ENCODE peak calls at places on chromosomes 5 and 9, in five cellular contexts. Q is IMR-90, M is astrocyte, N is cardiac muscle cell, W is heart right ventricle. G is an unnamed sample.

GRCh38 chr5:87002485-87002884 is 265.2 kb upstream of the RASA1 start:
- DNase-seq in Q (no peak), M (no peak), N (no peak), W (no peak), G (no peak)

GRCh38 chr5:56148453-56148971 is 84.6 kb downstream of the ANKRD55 start:
- DNase-seq in Q (no peak), M (no peak), N (no peak), W (no peak), G (no peak)

GRCh38 chr9:128420060-128420650 is 502 bp upstream of the CERCAM start:
- DNase-seq in Q (peak; percentile 45), M (no peak), N (peak; percentile 86), W (peak; percentile 83), G (peak; percentile 50)

GRCh38 chr9:18060304-18060934 is 413.5 kb upstream of the ADAMTSL1 start:
- DNase-seq in Q (no peak), M (no peak), N (no peak), W (no peak), G (no peak)

GRCh38 chr9:136476369-136477150 is 6.3 kb downstream of the SEC16A start:
- DNase-seq in Q (no peak), M (no peak), N (no peak), W (no peak), G (no peak)

GRCh38 chr5:157175071-157175612 is 5.5 kb upstream of the ITK start:
- DNase-seq in Q (no peak), M (no peak), N (no peak), W (no peak), G (no peak)

GRCh38 chr5:130836729-130837660 is 328.1 kb downstream of the HINT1 start:
- DNase-seq in Q (no peak), M (no peak), N (no peak), W (no peak), G (no peak)

GRCh38 chr5:73451218-73452130 is 2.9 kb upstream of the FOXD1 start:
- DNase-seq in Q (peak; percentile 59), M (no peak), N (peak; percentile 79), W (peak; percentile 69), G (no peak)

GRCh38 chr9:78462616-78463015 is 165.7 kb downstream of the PSAT1 start:
- DNase-seq in Q (peak; percentile 52), M (peak; percentile 6), N (no peak), W (no peak), G (no peak)

GRCh38 chr5:142486020-142486419 is 161.2 kb upstream of the SPRY4 start:
- DNase-seq in Q (no peak), M (no peak), N (no peak), W (no peak), G (no peak)

GRCh38 chr9:83978992-83979811 is 813 bp downstream of the HNRNPK start:
- DNase-seq in Q (peak; percentile 81), M (peak; percentile 61), N (peak; percentile 83), W (peak; percentile 85), G (peak; percentile 60)

GRCh38 chr5:178777557-178777956 is 47.1 kb upstream of the ZNF354A start:
- DNase-seq in Q (no peak), M (no peak), N (no peak), W (no peak), G (no peak)

GRCh38 chr9:73805111-73805510 is 653.4 kb downstream of the ANXA1 start:
- DNase-seq in Q (no peak), M (peak; percentile 88), N (no peak), W (no peak), G (no peak)

GRCh38 chr9:127393680-127394079 is 3.3 kb upstream of the SLC2A8 start:
- DNase-seq in Q (peak; percentile 32), M (peak; percentile 26), N (no peak), W (no peak), G (no peak)

GRCh38 chr9:35521708-35522107 is 31.8 kb downstream of the RUSC2 start:
- DNase-seq in Q (peak; percentile 88), M (peak; percentile 94), N (peak; percentile 75), W (no peak), G (no peak)

GRCh38 chr9:91778031-91778430 is 172.0 kb downstream of the ROR2 start:
- DNase-seq in Q (peak; percentile 29), M (no peak), N (no peak), W (no peak), G (no peak)

GRCh38 chr5:151086905-151087360 is 6.1 kb upstream of the TNIP1 start:
- DNase-seq in Q (peak; percentile 43), M (no peak), N (no peak), W (no peak), G (no peak)

GRCh38 chr5:168114444-168115017 is 176.9 kb upstream of the WWC1 start:
- DNase-seq in Q (peak; percentile 14), M (no peak), N (peak; percentile 49), W (peak; percentile 21), G (peak; percentile 24)

GRCh38 chr5:171155621-171156020 is 153.4 kb upstream of the TLX3 start:
- DNase-seq in Q (peak; percentile 38), M (peak; percentile 71), N (no peak), W (no peak), G (no peak)

GRCh38 chr5:138974227-138975063 is 99.3 kb upstream of the LRRTM2 start:
- DNase-seq in Q (peak; percentile 13), M (peak; percentile 77), N (peak; percentile 90), W (peak; percentile 33), G (peak; percentile 27)

GRCh38 chr9:5481744-5482027 is 28.6 kb upstream of the PDCD1LG2 start:
- DNase-seq in Q (no peak), M (no peak), N (no peak), W (no peak), G (no peak)

GRCh38 chr5:2675548-2675947 is 75.9 kb downstream of the IRX2 start:
- DNase-seq in Q (no peak), M (no peak), N (no peak), W (no peak), G (no peak)

GRCh38 chr5:78964889-78965288 is 20.2 kb downstream of the ARSB start:
- DNase-seq in Q (peak; percentile 83), M (peak; percentile 47), N (peak; percentile 71), W (no peak), G (no peak)

GRCh38 chr9:114690308-114690707 is 8.3 kb upstream of the TEX48 start:
- DNase-seq in Q (no peak), M (no peak), N (no peak), W (no peak), G (no peak)

GRCh38 chr5:72746736-72747135 is 69.7 kb upstream of the TNPO1 start:
- DNase-seq in Q (peak; percentile 6), M (peak; percentile 16), N (no peak), W (no peak), G (no peak)

GRCh38 chr9:2021731-2022130 is 6.6 kb downstream of the SMARCA2 start:
- DNase-seq in Q (no peak), M (no peak), N (no peak), W (no peak), G (no peak)

GRCh38 chr5:39543335-39543734 is 118.6 kb upstream of the DAB2 start:
- DNase-seq in Q (peak; percentile 27), M (peak; percentile 6), N (no peak), W (no peak), G (no peak)

GRCh38 chr5:20276061-20276958 is 288.3 kb upstream of the CDH18 start:
- DNase-seq in Q (peak; percentile 84), M (peak; percentile 95), N (no peak), W (no peak), G (no peak)

GRCh38 chr9:124774131-124774978 is 2.6 kb upstream of the OLFML2A start:
- DNase-seq in Q (peak; percentile 73), M (no peak), N (peak; percentile 87), W (peak; percentile 86), G (peak; percentile 93)

GRCh38 chr5:33690736-33691135 is 201.1 kb downstream of the ADAMTS12 start:
- DNase-seq in Q (peak; percentile 96), M (peak; percentile 96), N (no peak), W (no peak), G (no peak)

GRCh38 chr9:127869310-127870152 is 7.9 kb downstream of the AK1 start:
- DNase-seq in Q (peak; percentile 67), M (no peak), N (peak; percentile 88), W (peak; percentile 94), G (peak; percentile 82)

GRCh38 chr5:91383956-91384300 is 811 bp upstream of the ARRDC3 start:
- DNase-seq in Q (no peak), M (no peak), N (no peak), W (peak; percentile 16), G (no peak)

GRCh38 chr5:133049726-133050048 is 2.1 kb upstream of the HSPA4 start:
- DNase-seq in Q (no peak), M (no peak), N (no peak), W (no peak), G (no peak)

GRCh38 chr5:146474040-146474439 is 26.9 kb downstream of the TCERG1 start:
- DNase-seq in Q (no peak), M (no peak), N (no peak), W (no peak), G (no peak)

GRCh38 chr5:149870697-149871096 is 73.9 kb downstream of the PDE6A start:
- DNase-seq in Q (no peak), M (no peak), N (no peak), W (no peak), G (no peak)

GRCh38 chr9:129617167-129617566 is 3.7 kb downstream of the C9orf50 start:
- DNase-seq in Q (peak; percentile 86), M (peak; percentile 72), N (peak; percentile 44), W (no peak), G (no peak)

DNA sequence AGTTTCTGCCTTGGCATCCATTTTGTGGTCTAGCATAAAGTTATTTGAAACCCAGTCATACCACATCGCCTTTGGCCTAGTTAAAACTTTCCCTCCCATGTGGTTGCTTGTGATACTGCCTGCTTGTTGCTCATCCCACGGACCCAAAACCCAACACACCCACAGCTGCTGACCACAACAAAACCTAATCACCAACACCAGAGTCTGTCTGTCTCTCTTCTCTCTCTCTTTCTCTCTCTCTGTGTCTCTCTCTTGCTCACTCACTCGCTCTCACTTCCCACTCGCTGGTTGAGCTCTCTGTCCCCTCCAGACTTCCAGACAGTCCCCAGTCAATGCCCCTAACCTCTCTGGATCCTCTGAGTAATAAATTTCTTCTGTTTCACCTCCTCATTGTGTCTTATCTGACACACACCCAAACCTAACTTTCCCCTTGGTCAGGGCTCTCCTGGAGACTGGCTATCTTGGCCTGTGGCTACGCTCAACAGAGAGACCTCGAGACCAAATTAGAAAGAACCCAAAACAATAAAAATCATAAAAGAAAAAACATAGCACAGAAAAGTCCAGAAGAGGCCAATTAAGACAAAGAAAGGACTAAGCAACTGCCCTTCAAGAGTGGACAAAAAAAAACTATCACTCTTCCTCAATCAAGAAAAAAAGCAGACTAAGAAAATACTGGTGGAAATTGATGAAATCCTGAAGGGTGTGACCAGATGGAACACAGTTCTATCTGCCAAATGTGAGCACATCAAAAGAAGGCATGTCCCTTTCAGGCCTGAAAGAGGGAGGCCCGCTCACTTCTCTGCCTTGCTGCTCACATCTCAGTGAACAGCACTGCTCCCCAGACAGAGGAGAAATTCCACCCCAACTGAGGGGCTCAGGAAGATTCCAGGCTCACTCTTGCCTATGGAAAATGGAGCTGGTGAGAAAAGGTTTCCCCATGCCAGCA is 41.4 kb downstream of the TTLL11 start:
- DNase-seq in Q (peak; percentile 68), M (peak; percentile 70), N (no peak), W (no peak), G (no peak)
- TF ChIP-seq CTCF in Q (no peak), M (no peak), N (no peak), W (no peak), G (no peak)

GRCh38 chr5:38463634-38464521 is 92.6 kb downstream of the LIFR start:
- DNase-seq in Q (peak; percentile 93), M (peak; percentile 95), N (no peak), W (no peak), G (no peak)
- H3K27ac ChIP-seq in Q (peak overlapping the region; percentile 22), M (peak overlapping the region; percentile 82), N (no peak overlapping the region), W (peak overlapping the region; percentile 87), G (peak overlapping the region; percentile 22)

GRCh38 chr9:122723690-122724089 is at the start of gene OR1L4:
- DNase-seq in Q (no peak), M (no peak), N (no peak), W (no peak), G (no peak)
- H3K9me3 ChIP-seq in Q (peaks cover 19% of the 10 kb centered on the region), M (peaks cover 5% of the 10 kb centered on the region), N (no peaks in the 10 kb centered on the region), W (no peaks in the 10 kb centered on the region), G (peaks cover 94% of the 10 kb centered on the region)

GRCh38 chr5:95317085-95317484 is 32.2 kb upstream of the MCTP1 start:
- DNase-seq in Q (no peak), M (no peak), N (no peak), W (no peak), G (no peak)
- TF ChIP-seq CTCF in Q (no peak), M (no peak), N (no peak), W (no peak), G (no peak)